ENCODE peak calls at places on chromosome 16, in eight cellular contexts. G is amygdala, C is NCI-H446, Z is GM12891, V is astrocyte of the spinal cord, T is tibial artery, Y is SW 1271, S is NCI-H2081. R is an unnamed sample.

GRCh38 chr16:57475711-57476339 is 10.5 kb downstream of the DOK4 start:
- DNase-seq in G (no peak), C (no peak), Z (peak; percentile 92), V (peak; percentile 43), T (no peak), Y (no peak), S (no peak), R (peak; percentile 22)

GRCh38 chr16:85673529-85674417 is 15.0 kb downstream of the GINS2 start:
- DNase-seq in G (no peak), C (no peak), Z (no peak), V (peak; percentile 22), T (no peak), Y (no peak), S (peak; percentile 35), R (no peak)

GRCh38 chr16:66408181-66409048 is 18.7 kb upstream of the BEAN1 start:
- DNase-seq in G (no peak), C (no peak), Z (no peak), V (peak; percentile 81), T (no peak), Y (peak; percentile 76), S (no peak), R (no peak)

GRCh38 chr16:74034862-74035261 is 261.8 kb upstream of the PSMD7 start:
- DNase-seq in G (no peak), C (no peak), Z (no peak), V (peak; percentile 9), T (no peak), Y (no peak), S (peak; percentile 34), R (no peak)

GRCh38 chr16:19417640-19418039 is at the start of gene TMC5:
- DNase-seq in G (no peak), C (no peak), Z (no peak), V (no peak), T (no peak), Y (no peak), S (no peak), R (no peak)

GRCh38 chr16:75262104-75262799 is 10.8 kb upstream of the BCAR1 start:
- DNase-seq in G (no peak), C (no peak), Z (no peak), V (no peak), T (peak; percentile 71), Y (no peak), S (no peak), R (no peak)

GRCh38 chr16:22397459-22397858 is 23.0 kb upstream of the CDR2 start:
- DNase-seq in G (no peak), C (no peak), Z (no peak), V (peak; percentile 91), T (no peak), Y (no peak), S (no peak), R (no peak)

GRCh38 chr16:4341250-4341649 is 9.9 kb downstream of the PAM16 start:
- DNase-seq in G (no peak), C (no peak), Z (no peak), V (no peak), T (no peak), Y (no peak), S (no peak), R (no peak)

GRCh38 chr16:10729649-10730048 is 14.0 kb upstream of the NUBP1 start:
- DNase-seq in G (no peak), C (no peak), Z (no peak), V (peak; percentile 28), T (no peak), Y (no peak), S (no peak), R (no peak)

GRCh38 chr16:49213594-49213993 is 68.0 kb downstream of the CBLN1 start:
- DNase-seq in G (no peak), C (no peak), Z (no peak), V (no peak), T (no peak), Y (no peak), S (no peak), R (no peak)

R was measured in glomerular endothelial cell.